ENCODE peak calls at places on chromosomes 16 and 17, in five cellular contexts. M, W, B, C and G are unnamed samples.

GRCh38 chr17:61204456-61204855 is 195.2 kb upstream of the TBX2 start:
- DNase-seq in M (no peak), W (no peak), B (no peak), C (no peak), G (no peak)

GRCh38 chr17:50363217-50364060 is 9.5 kb downstream of the MRPL27 start:
- DNase-seq in M (peak), W (no peak), B (no peak), C (no peak), G (peak)

GRCh38 chr17:83137523-83137922 is 58.1 kb downstream of the METRNL start:
- DNase-seq in M (peak), W (no peak), B (no peak), C (no peak), G (no peak)

GRCh38 chr16:57178793-57179212 is 7.0 kb downstream of the PSME3IP1 start:
- DNase-seq in M (no peak), W (no peak), B (no peak), C (no peak), G (no peak)

GRCh38 chr17:79619196-79619595 is 8.3 kb upstream of the RBFOX3 start:
- DNase-seq in M (no peak), W (no peak), B (no peak), C (no peak), G (no peak)

GRCh38 chr17:82910770-82911169 is 70.9 kb upstream of the ZNF750 start:
- DNase-seq in M (no peak), W (no peak), B (no peak), C (no peak), G (no peak)

GRCh38 chr17:1736348-1737281 is 6.1 kb upstream of the SERPINF2 start:
- DNase-seq in M (peak), W (no peak), B (no peak), C (peak), G (peak)

GRCh38 chr16:15643453-15644305 is 725 bp upstream of the MARF1 start:
- DNase-seq in M (peak), W (peak), B (no peak), C (no peak), G (peak)

GRCh38 chr17:2420131-2420530 is 19.3 kb upstream of the MNT start:
- DNase-seq in M (peak), W (no peak), B (no peak), C (no peak), G (no peak)

GRCh38 chr17:56834380-56835258 is 668 bp downstream of the DGKE start:
- DNase-seq in M (peak), W (no peak), B (peak), C (peak), G (peak)

GRCh38 chr17:58320570-58321323 is 7.8 kb downstream of the TSPOAP1 start:
- DNase-seq in M (no peak), W (no peak), B (no peak), C (no peak), G (no peak)

GRCh38 chr16:68229431-68230175 is 6.3 kb downstream of the ESRP2 start:
- DNase-seq in M (peak), W (peak), B (peak), C (no peak), G (peak)

GRCh38 chr17:79695293-79696158 is 35.2 kb upstream of the ENPP7 start:
- DNase-seq in M (peak), W (no peak), B (no peak), C (no peak), G (peak)

GRCh38 chr17:2736956-2737355 is 12.5 kb downstream of the CCDC92B start:
- DNase-seq in M (no peak), W (no peak), B (no peak), C (no peak), G (no peak)